ENCODE peak calls at places on chromosomes 16 and 17, in seven cellular contexts. B, H, R, F, M, D and V are unnamed samples.

GRCh38 chr16:76756423-76756822 is 434.6 kb upstream of the MON1B start:
- DNase-seq in B (no peak), H (no peak), R (no peak), F (no peak), M (no peak), D (no peak), V (no peak)

GRCh38 chr16:83706394-83706793 is 101.4 kb upstream of the HSBP1 start:
- DNase-seq in B (no peak), H (peak; percentile 17), R (no peak), F (no peak), M (peak; percentile 87), D (no peak), V (no peak)

GRCh38 chr17:76077582-76078110 is 1.3 kb upstream of the ZACN start:
- DNase-seq in B (no peak), H (no peak), R (no peak), F (no peak), M (no peak), D (no peak), V (no peak)

GRCh38 chr17:51322390-51323029 is 62.2 kb downstream of the UTP18 start:
- DNase-seq in B (no peak), H (peak; percentile 39), R (peak; percentile 51), F (peak; percentile 61), M (peak; percentile 10), D (no peak), V (no peak)

GRCh38 chr17:63537991-63538692 is 12.1 kb upstream of the DCAF7 start:
- DNase-seq in B (peak; percentile 85), H (no peak), R (peak; percentile 6), F (no peak), M (peak; percentile 1), D (no peak), V (no peak)

GRCh38 chr17:45940826-45941225 is 46.5 kb downstream of the MAPT start:
- DNase-seq in B (no peak), H (no peak), R (peak; percentile 24), F (no peak), M (no peak), D (no peak), V (no peak)

GRCh38 chr16:1614226-1615102 is 2.3 kb downstream of the CRAMP1 start:
- DNase-seq in B (peak; percentile 87), H (peak; percentile 40), R (peak; percentile 56), F (no peak), M (peak; percentile 38), D (no peak), V (no peak)

GRCh38 chr17:44733753-44734152 is 25.0 kb upstream of the ADAM11 start:
- DNase-seq in B (no peak), H (no peak), R (peak; percentile 9), F (no peak), M (no peak), D (no peak), V (no peak)

GRCh38 chr17:81488276-81488860 is 24.2 kb downstream of the ACTG1 start:
- DNase-seq in B (peak; percentile 85), H (no peak), R (no peak), F (no peak), M (no peak), D (no peak), V (no peak)

GRCh38 chr17:988561-988960 is 8.4 kb upstream of the TIMM22 start:
- DNase-seq in B (no peak), H (no peak), R (no peak), F (no peak), M (no peak), D (no peak), V (no peak)

DNA sequence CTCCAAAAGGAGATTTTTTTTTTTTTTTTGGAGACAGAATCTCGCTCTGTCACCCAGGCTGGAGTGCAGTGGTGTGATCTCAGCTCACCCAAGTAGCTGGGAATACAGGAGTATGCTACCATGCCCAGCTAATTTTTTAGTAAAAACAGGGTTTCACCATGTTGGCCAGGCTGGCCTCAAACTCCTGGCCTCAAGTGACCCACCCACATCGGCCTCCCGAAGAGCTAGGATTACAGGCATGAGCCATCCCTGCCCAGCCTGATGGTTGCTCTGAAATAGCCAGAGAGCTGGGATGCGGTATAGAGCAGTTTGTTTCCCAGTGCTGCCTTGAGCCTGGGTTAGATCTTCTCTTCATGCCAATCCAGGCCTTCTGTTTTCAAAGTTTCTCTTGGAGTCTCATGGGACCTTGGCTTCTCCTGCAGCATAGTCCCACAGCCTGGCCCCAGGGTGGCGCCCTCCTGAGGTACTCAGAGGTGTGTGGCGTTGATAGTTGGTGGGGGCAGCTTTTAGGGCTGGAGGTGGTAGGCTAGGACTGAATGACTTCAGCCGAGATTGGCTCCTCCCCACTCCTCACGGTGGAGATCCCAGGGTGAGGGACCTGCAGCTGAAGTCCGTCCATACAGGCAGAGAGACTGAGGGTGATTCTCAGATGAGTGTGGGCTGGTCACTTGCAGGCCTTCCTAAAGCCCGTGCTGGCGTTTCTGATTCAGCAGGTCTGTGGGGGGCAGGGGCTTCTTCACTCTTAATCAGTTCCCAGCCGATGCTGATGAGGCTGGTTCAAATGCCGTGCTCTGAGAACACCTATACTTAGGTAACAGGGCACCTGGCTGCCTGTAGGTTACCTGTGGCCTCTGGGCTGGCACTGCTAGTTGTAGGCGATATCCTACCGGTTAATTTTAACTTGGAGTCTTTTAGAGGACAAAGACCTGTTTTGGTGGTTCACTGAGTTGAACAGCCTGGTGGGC is 52.0 kb downstream of the TNFRSF13B start:
- DNase-seq in B (no peak), H (no peak), R (no peak), F (no peak), M (no peak), D (no peak), V (no peak)
- TF ChIP-seq CTCF in B (no peak), H (no peak), R (no peak), F (peak; percentile 47), M (no peak), D (no peak), V (no peak)

GRCh38 chr17:18919963-18920362 is 32.0 kb upstream of the SLC5A10 start:
- DNase-seq in B (no peak), H (no peak), R (no peak), F (no peak), M (no peak), D (no peak), V (no peak)

GRCh38 chr17:18921485-18921884 is 30.5 kb upstream of the SLC5A10 start:
- DNase-seq in B (no peak), H (no peak), R (no peak), F (no peak), M (no peak), D (no peak), V (no peak)

GRCh38 chr17:18920911-18921441 is 31.0 kb upstream of the SLC5A10 start:
- DNase-seq in B (no peak), H (peak; percentile 11), R (peak; percentile 2), F (no peak), M (peak; percentile 58), D (no peak), V (peak; percentile 4)

GRCh38 chr17:18917506-18918032 is 34.4 kb upstream of the SLC5A10 start:
- DNase-seq in B (no peak), H (no peak), R (no peak), F (no peak), M (no peak), D (no peak), V (no peak)

GRCh38 chr17:18916816-18917496 is 35.0 kb upstream of the SLC5A10 start:
- DNase-seq in B (no peak), H (no peak), R (no peak), F (no peak), M (peak; percentile 16), D (no peak), V (peak; percentile 46)
- H3K36me3 ChIP-seq in B (peaks cover 3% of the 10 kb centered on the region), H (peaks cover 7% of the 10 kb centered on the region), R (peaks cover 3% of the 10 kb centered on the region), F (no peaks in the 10 kb centered on the region), M (peaks cover 4% of the 10 kb centered on the region), D (no peaks in the 10 kb centered on the region), V (peaks cover 5% of the 10 kb centered on the region)

GRCh38 chr17:47847341-47848197 is 3.4 kb downstream of the SP6 start:
- DNase-seq in B (peak; percentile 81), H (no peak), R (no peak), F (no peak), M (no peak), D (no peak), V (no peak)

GRCh38 chr17:47844230-47844629 is 3.2 kb upstream of the SCRN2 start:
- DNase-seq in B (no peak), H (no peak), R (peak; percentile 56), F (no peak), M (peak; percentile 63), D (no peak), V (no peak)

GRCh38 chr17:47846741-47847340 is 4.1 kb downstream of the SP6 start:
- DNase-seq in B (peak; percentile 84), H (no peak), R (no peak), F (no peak), M (no peak), D (no peak), V (no peak)

GRCh38 chr17:47843391-47843730 is 2.3 kb upstream of the SCRN2 start:
- DNase-seq in B (no peak), H (no peak), R (no peak), F (no peak), M (no peak), D (no peak), V (no peak)

DNA sequence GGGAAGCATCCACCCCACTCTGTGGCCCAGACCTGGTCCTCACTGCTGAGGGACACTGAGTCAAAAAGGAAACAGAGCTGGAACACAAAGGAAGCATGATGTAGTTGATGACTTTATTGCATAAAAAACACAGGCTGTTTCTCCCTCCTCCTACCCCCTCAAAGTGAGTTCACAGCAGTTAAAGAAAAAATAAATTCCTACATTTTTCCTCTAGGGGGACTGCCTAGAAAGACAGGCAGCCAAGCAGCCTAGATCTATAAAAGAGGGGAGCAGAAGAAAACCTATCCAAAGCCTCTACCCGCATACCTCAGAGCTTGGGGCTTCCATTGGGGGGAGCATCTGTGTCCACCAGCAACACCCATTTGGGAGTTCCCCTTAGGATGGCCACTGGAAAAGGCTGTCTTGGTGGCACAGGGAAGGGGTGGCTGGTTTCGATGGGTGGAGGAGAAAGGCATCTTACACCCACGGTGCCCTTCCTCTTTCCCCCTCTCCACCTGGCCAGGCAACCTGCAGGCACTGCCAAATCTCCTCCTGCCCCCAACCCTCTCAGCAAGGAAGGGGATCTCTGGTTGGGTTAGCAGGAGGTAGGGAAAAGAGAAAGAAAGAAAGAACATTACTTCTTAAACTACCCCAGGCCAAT is 3.9 kb upstream of the SCRN2 start:
- DNase-seq in B (no peak), H (no peak), R (peak; percentile 44), F (no peak), M (no peak), D (no peak), V (no peak)
- TF ChIP-seq CTCF in B (no peak), H (peak; percentile 33), R (peak; percentile 43), F (peak; percentile 60), M (peak; percentile 24), D (no peak), V (peak; percentile 53)

DNA sequence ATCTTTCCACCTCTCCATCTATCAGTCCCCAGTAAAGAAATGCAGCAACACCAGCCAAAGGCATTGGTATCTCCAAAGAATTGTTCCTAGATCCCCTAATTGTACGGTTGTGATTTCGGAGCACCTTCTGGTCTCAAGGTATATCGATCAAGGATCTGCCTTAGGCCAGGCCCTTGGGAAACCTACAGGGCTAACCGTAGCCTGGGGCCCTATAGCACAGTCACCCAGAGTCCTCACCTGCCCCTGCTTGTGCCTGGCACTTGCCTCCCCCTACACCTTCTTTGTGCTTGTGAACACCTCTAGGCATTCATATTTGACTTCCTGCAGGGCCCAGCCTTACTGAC is 16.8 kb upstream of the AURKB start:
- DNase-seq in B (no peak), H (no peak), R (no peak), F (no peak), M (no peak), D (no peak), V (no peak)
- H3K36me3 ChIP-seq in B (peaks cover 27% of the 10 kb centered on the region), H (peaks cover 16% of the 10 kb centered on the region), R (peaks cover 37% of the 10 kb centered on the region), F (peaks cover 38% of the 10 kb centered on the region), M (peaks cover 15% of the 10 kb centered on the region), D (peaks cover 16% of the 10 kb centered on the region), V (peaks cover 22% of the 10 kb centered on the region)

GRCh38 chr16:15482068-15482747 is 47.8 kb downstream of the BMERB1 start:
- DNase-seq in B (no peak), H (peak; percentile 98), R (peak; percentile 89), F (peak; percentile 99), M (peak; percentile 98), D (no peak), V (peak; percentile 89)
- TF ChIP-seq CTCF in B (no peak), H (peak; percentile 31), R (peak; percentile 18), F (peak; percentile 13), M (no peak), D (no peak), V (peak; percentile 39)